ENCODE peak calls at places on chromosomes 7 and 10, in four cellular contexts. K, R, F and M are unnamed samples.

GRCh38 chr7:85114342-85114741 is 72.5 kb downstream of the SEMA3D start:
- DNase-seq in R (no peak), K (no peak), F (no peak), M (no peak)

GRCh38 chr7:131649003-131649541 is 92.6 kb upstream of the PODXL start:
- DNase-seq in K (no peak), F (no peak), R (no peak), M (no peak)

GRCh38 chr10:70925377-70926214 is 37.2 kb upstream of the PCBD1 start:
- DNase-seq in R (peak; percentile 7), K (peak; percentile 54), F (peak; percentile 46), M (peak; percentile 49)

GRCh38 chr7:124896001-124896400 is 33.6 kb downstream of the POT1 start:
- DNase-seq in F (no peak), R (no peak), K (no peak), M (no peak)

GRCh38 chr7:128231021-128231420 is 10.1 kb upstream of the LEP start:
- DNase-seq in F (no peak), K (no peak), R (no peak), M (no peak)

GRCh38 chr7:121244120-121244865 is 84.5 kb upstream of the WNT16 start:
- DNase-seq in F (no peak), K (no peak), R (no peak), M (no peak)

GRCh38 chr10:79345241-79346011 is 1.8 kb upstream of the PPIF start:
- DNase-seq in K (no peak), F (no peak), R (no peak), M (no peak)

GRCh38 chr10:85831422-85831821 is 535.2 kb downstream of the GRID1 start:
- DNase-seq in K (no peak), F (no peak), R (no peak), M (no peak)

GRCh38 chr7:2006231-2006771 is 226.4 kb downstream of the MAD1L1 start:
- DNase-seq in F (no peak), R (no peak), K (peak; percentile 31), M (no peak)

GRCh38 chr7:75536940-75537538 is 44.9 kb downstream of the SPDYE5 start:
- DNase-seq in F (no peak), K (no peak), R (no peak), M (no peak)

GRCh38 chr10:119360181-119360921 is 153.0 kb downstream of the GRK5 start:
- DNase-seq in R (no peak), F (no peak), K (no peak), M (no peak)

GRCh38 chr10:113216068-113216467 is 266.0 kb downstream of the TCF7L2 start:
- DNase-seq in K (no peak), F (peak; percentile 12), R (no peak), M (no peak)

GRCh38 chr7:44194069-44194468 is 4.8 kb upstream of the GCK start:
- DNase-seq in K (no peak), F (no peak), R (no peak), M (no peak)

GRCh38 chr10:73589538-73590126 is 1.5 kb downstream of the USP54 start:
- DNase-seq in R (no peak), F (no peak), K (no peak), M (peak; percentile 87)

GRCh38 chr10:24306507-24306875 is 97.6 kb downstream of the KIAA1217 start:
- DNase-seq in F (no peak), R (no peak), K (no peak), M (no peak)

GRCh38 chr7:66140924-66141323 is 26.3 kb downstream of the CRCP start:
- DNase-seq in F (peak; percentile 34), K (peak; percentile 74), R (peak; percentile 3), M (peak; percentile 58)

GRCh38 chr7:97680622-97681021 is 51.3 kb upstream of the TAC1 start:
- DNase-seq in R (no peak), F (no peak), K (no peak), M (no peak)